ENCODE peak calls at places on chromosomes 6 and 20, in four cellular contexts. Y, P, M and R are unnamed samples. For H3K4me1, the result is how much of the 10 kb centered on the place peaks cover.

GRCh38 chr20:13009682-13010406 is 1.1 kb downstream of the SPTLC3 start:
- DNase-seq in M (no peak), Y (no peak), P (no peak), R (no peak)

GRCh38 chr20:23585808-23586734 is 17.8 kb upstream of the CST9L start:
- DNase-seq in P (no peak), M (no peak), Y (no peak), R (no peak)

GRCh38 chr6:166738361-166738760 is 111.3 kb upstream of the RPS6KA2 start:
- DNase-seq in M (no peak), Y (no peak), P (no peak), R (no peak)

GRCh38 chr6:5379647-5380242 is 118.4 kb downstream of the FARS2 start:
- DNase-seq in P (no peak), M (no peak), Y (no peak), R (no peak)

GRCh38 chr6:80725156-80725930 is 618.9 kb downstream of the BCKDHB start:
- DNase-seq in P (no peak), M (no peak), Y (no peak), R (no peak)

GRCh38 chr6:1170793-1171192 is 141.1 kb upstream of the FOXQ1 start:
- DNase-seq in P (no peak), Y (no peak), M (no peak), R (no peak)

GRCh38 chr6:73491371-73491770 is 29.5 kb downstream of the EEF1A1 start:
- DNase-seq in Y (no peak), M (no peak), P (no peak), R (no peak)

GRCh38 chr6:15374119-15374518 is 128.2 kb downstream of the JARID2 start:
- DNase-seq in P (no peak), M (no peak), Y (no peak), R (no peak)

GRCh38 chr6:159961523-159961922 is 7.4 kb upstream of the IGF2R start:
- DNase-seq in Y (no peak), M (no peak), P (no peak), R (no peak)

GRCh38 chr20:33793011-33793931 is 17.9 kb upstream of the CHMP4B start:
- DNase-seq in Y (no peak), P (no peak), M (no peak), R (no peak)

GRCh38 chr20:8152183-8152582 is 20.1 kb downstream of the PLCB1 start:
- DNase-seq in M (no peak), Y (no peak), P (no peak), R (no peak)

GRCh38 chr6:1063671-1064355 is 248.1 kb upstream of the FOXQ1 start:
- DNase-seq in M (no peak), Y (no peak), P (no peak), R (no peak)

GRCh38 chr6:25138024-25138696 is 141.0 kb upstream of the CARMIL1 start:
- DNase-seq in Y (peak), P (peak), M (no peak), R (peak)

GRCh38 chr6:36373368-36374009 is 14.0 kb downstream of the ETV7 start:
- DNase-seq in P (peak), M (no peak), Y (no peak), R (no peak)

GRCh38 chr6:20542927-20543602 is 8.8 kb downstream of the CDKAL1 start:
- DNase-seq in Y (no peak), P (no peak), M (no peak), R (no peak)

GRCh38 chr6:170247178-170247701 is 43.6 kb downstream of the DLL1 start:
- DNase-seq in Y (no peak), M (no peak), P (no peak), R (no peak)

GRCh38 chr20:59163641-59164530 is at the start of gene ZNF831:
- DNase-seq in P (no peak), Y (no peak), M (no peak), R (no peak)

GRCh38 chr20:59161626-59162170 is 1.9 kb upstream of the ZNF831 start:
- DNase-seq in P (no peak), Y (no peak), M (no peak), R (no peak)

GRCh38 chr20:59164681-59165388 is 1.2 kb downstream of the ZNF831 start:
- DNase-seq in M (no peak), P (no peak), Y (no peak), R (no peak)

GRCh38 chr20:59165794-59166709 is 2.4 kb downstream of the ZNF831 start:
- DNase-seq in P (no peak), M (no peak), Y (no peak), R (no peak)

GRCh38 chr20:59165389-59165785 is 1.8 kb downstream of the ZNF831 start:
- DNase-seq in M (no peak), P (no peak), Y (no peak), R (no peak)
- H3K4me3 ChIP-seq in M (no peak), P (no peak), Y (peak), R (no peak)

GRCh38 chr6:135503703-135504475 is 6.3 kb upstream of the AHI1 start:
- DNase-seq in Y (no peak), P (no peak), M (no peak), R (no peak)

GRCh38 chr6:135496805-135497411 is 632 bp downstream of the AHI1 start:
- DNase-seq in P (no peak), M (no peak), Y (no peak), R (no peak)

GRCh38 chr6:135498178-135498841 is 770 bp upstream of the AHI1 start:
- DNase-seq in P (peak), Y (peak), M (peak), R (peak)

GRCh38 chr6:135497412-135498177 is at the start of gene AHI1:
- DNase-seq in P (peak), Y (peak), M (peak), R (peak)

GRCh38 chr6:135499441-135500340 is 2.2 kb upstream of the AHI1 start:
- DNase-seq in Y (no peak), M (no peak), P (no peak), R (no peak)
- H3K27ac ChIP-seq in Y (no peak), M (no peak), P (no peak), R (no peak)

GRCh38 chr6:7311920-7312615 is 931 bp downstream of the SSR1 start:
- DNase-seq in M (no peak), P (no peak), Y (no peak), R (no peak)
- H3K4me1 ChIP-seq in M (under half), P (under half), Y (under half), R (under half)

DNA sequence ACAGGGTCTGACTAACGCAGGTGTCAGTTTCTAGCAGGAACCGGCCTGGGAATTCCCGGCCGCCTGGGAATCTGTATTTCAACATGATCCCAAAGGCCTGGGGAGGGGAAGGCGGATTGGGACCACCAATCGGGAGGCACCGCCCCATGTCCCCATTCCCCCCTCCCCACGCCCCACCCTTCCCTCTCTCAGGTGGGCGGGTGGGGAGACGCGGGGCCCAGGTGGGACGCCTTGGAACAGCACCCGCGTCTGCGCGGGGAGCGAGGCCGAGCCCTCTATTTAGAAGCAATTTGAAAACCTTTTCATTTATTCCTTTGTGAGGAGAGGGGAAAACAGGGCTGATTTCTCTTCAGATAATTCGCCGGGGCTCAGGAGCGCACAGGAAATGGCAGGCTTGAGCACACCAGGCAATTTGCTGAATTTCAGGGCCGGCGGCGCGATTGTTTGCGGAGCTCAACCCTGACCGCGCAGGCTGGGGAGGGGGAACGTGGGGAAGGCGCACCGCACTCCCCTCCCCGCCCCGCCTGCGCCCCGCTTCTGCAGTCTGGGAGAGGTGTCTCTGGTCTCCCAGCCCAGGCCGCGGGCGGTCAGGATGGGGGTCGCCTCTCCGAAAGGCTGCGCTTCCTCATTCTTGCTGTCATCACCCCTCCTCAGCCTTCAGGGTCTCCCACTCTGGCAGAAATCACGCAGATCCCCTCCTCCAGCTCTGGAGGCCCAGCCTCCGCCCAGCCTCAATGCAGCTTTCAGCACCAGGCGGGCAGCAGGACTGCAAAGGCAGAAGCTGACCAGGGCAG is 170.1 kb downstream of the GRM4 start:
- DNase-seq in Y (no peak), M (no peak), P (peak), R (peak)
- H3K4me3 ChIP-seq in Y (no peak), M (no peak), P (no peak), R (no peak)

GRCh38 chr20:49097159-49097558 is 51.0 kb downstream of the CSE1L start:
- DNase-seq in Y (no peak), M (no peak), P (no peak), R (no peak)
- H3K27ac ChIP-seq in Y (no peak), M (no peak), P (no peak), R (no peak)

GRCh38 chr6:158010591-158011477 is 29.2 kb downstream of the SYNJ2 start:
- DNase-seq in P (peak), M (no peak), Y (no peak), R (peak)

GRCh38 chr6:158011478-158011920 is 29.8 kb downstream of the SYNJ2 start:
- DNase-seq in Y (no peak), M (no peak), P (no peak), R (no peak)

GRCh38 chr6:158013904-158014504 is 32.3 kb downstream of the SYNJ2 start:
- DNase-seq in Y (no peak), M (no peak), P (no peak), R (no peak)

GRCh38 chr6:158009935-158010585 is 28.4 kb downstream of the SYNJ2 start:
- DNase-seq in P (peak), M (no peak), Y (no peak), R (no peak)

DNA sequence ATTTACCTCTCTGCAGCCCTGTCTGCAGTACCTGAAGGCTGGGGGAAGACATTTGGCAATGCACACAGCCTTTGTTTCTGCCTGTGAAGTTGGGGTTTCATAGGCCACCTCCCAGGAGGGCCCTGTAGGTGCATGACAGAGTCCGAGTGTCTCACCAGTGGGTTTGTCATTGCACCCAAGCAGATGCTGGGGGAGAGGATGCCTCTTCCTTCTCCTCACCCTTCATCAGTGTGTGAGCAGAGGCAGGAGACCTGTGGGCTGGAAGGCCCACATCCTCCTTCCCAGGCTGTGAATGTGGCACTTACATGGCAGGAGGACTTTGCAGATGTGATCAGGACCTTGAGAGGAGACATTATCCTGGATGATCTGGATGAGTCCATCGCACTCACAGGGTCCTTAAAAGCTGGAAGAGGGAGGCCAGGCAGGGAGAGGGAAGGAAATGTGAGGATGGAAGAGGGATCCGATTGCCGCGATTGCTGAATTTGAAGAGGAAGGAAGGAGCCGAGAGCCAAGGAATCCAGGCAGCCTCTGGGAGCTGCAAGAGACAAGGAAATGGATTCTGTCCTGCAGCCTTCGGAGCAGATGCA is 30.4 kb downstream of the SYNJ2 start:
- DNase-seq in Y (no peak), M (no peak), P (peak), R (peak)
- H3K4me1 ChIP-seq in Y (under half), M (under half), P (under half), R (under half)